ENCODE peak calls at places on chromosomes 1 and 21, in six cellular contexts. One of them, this sample, is unnamed.

GRCh38 chr1:155681776-155682175 is 6.8 kb downstream of the YY1AP1 start:
- DNase-seq in A549: no peak
- DNase-seq in tibial nerve: no peak
- DNase-seq in sigmoid colon: no peak
- DNase-seq in endothelial cell of umbilical vein: no peak
- DNase-seq in adrenal gland: no peak
- DNase-seq in this sample: no peak

GRCh38 chr1:70874826-70875225 is 172.8 kb downstream of the PTGER3 start:
- DNase-seq in tibial nerve: no peak
- DNase-seq in endothelial cell of umbilical vein: no peak
- DNase-seq in sigmoid colon: no peak
- DNase-seq in adrenal gland: no peak
- DNase-seq in A549: no peak
- DNase-seq in this sample: no peak

GRCh38 chr1:162857850-162858249 is 3.1 kb downstream of the CCDC190 start:
- DNase-seq in sigmoid colon: no peak
- DNase-seq in endothelial cell of umbilical vein: peak; percentile 75
- DNase-seq in tibial nerve: no peak
- DNase-seq in A549: no peak
- DNase-seq in adrenal gland: no peak
- DNase-seq in this sample: no peak

GRCh38 chr1:212797681-212798080 is 6.0 kb downstream of the TATDN3 start:
- DNase-seq in tibial nerve: no peak
- DNase-seq in sigmoid colon: no peak
- DNase-seq in A549: no peak
- DNase-seq in endothelial cell of umbilical vein: no peak
- DNase-seq in adrenal gland: no peak
- DNase-seq in this sample: no peak

GRCh38 chr1:157045251-157046218 is at the start of gene ARHGEF11:
- DNase-seq in adrenal gland: peak; percentile 90
- DNase-seq in A549: peak; percentile 88
- DNase-seq in endothelial cell of umbilical vein: peak; percentile 89
- DNase-seq in sigmoid colon: peak; percentile 95
- DNase-seq in tibial nerve: peak; percentile 83
- DNase-seq in this sample: peak; percentile 94

GRCh38 chr21:36846624-36847023 is 119.8 kb downstream of the HLCS start:
- DNase-seq in endothelial cell of umbilical vein: no peak
- DNase-seq in A549: peak; percentile 29
- DNase-seq in sigmoid colon: no peak
- DNase-seq in adrenal gland: no peak
- DNase-seq in tibial nerve: no peak
- DNase-seq in this sample: no peak

GRCh38 chr21:35906587-35906986 is 153.7 kb downstream of the SETD4 start:
- DNase-seq in tibial nerve: no peak
- DNase-seq in adrenal gland: no peak
- DNase-seq in A549: no peak
- DNase-seq in sigmoid colon: no peak
- DNase-seq in endothelial cell of umbilical vein: no peak
- DNase-seq in this sample: no peak

GRCh38 chr1:63523738-63524137 is 413 bp downstream of the EFCAB7 start:
- DNase-seq in endothelial cell of umbilical vein: no peak
- DNase-seq in adrenal gland: no peak
- DNase-seq in tibial nerve: no peak
- DNase-seq in A549: no peak
- DNase-seq in sigmoid colon: no peak
- DNase-seq in this sample: no peak

GRCh38 chr21:27645285-27645684 is 678.4 kb upstream of the ADAMTS5 start:
- DNase-seq in endothelial cell of umbilical vein: no peak
- DNase-seq in adrenal gland: no peak
- DNase-seq in tibial nerve: no peak
- DNase-seq in sigmoid colon: no peak
- DNase-seq in A549: no peak
- DNase-seq in this sample: no peak

GRCh38 chr21:45352621-45353125 is 52.3 kb upstream of the COL18A1 start:
- DNase-seq in sigmoid colon: no peak
- DNase-seq in A549: no peak
- DNase-seq in endothelial cell of umbilical vein: no peak
- DNase-seq in tibial nerve: no peak
- DNase-seq in adrenal gland: no peak
- DNase-seq in this sample: no peak

GRCh38 chr1:61358770-61359455 is 276.6 kb downstream of the NFIA start:
- DNase-seq in endothelial cell of umbilical vein: peak; percentile 88
- DNase-seq in A549: no peak
- DNase-seq in tibial nerve: no peak
- DNase-seq in sigmoid colon: no peak
- DNase-seq in adrenal gland: no peak
- DNase-seq in this sample: no peak

GRCh38 chr1:17189632-17190525 is 15.0 kb upstream of the PADI1 start:
- DNase-seq in sigmoid colon: peak; percentile 40
- DNase-seq in tibial nerve: no peak
- DNase-seq in endothelial cell of umbilical vein: no peak
- DNase-seq in adrenal gland: no peak
- DNase-seq in A549: peak; percentile 82
- DNase-seq in this sample: no peak

GRCh38 chr1:166029196-166029965 is 137.4 kb downstream of the FAM78B start:
- DNase-seq in A549: no peak
- DNase-seq in endothelial cell of umbilical vein: no peak
- DNase-seq in tibial nerve: no peak
- DNase-seq in sigmoid colon: no peak
- DNase-seq in adrenal gland: no peak
- DNase-seq in this sample: no peak

GRCh38 chr1:28737245-28738137 is 751 bp downstream of the YTHDF2 start:
- DNase-seq in endothelial cell of umbilical vein: peak; percentile 76
- DNase-seq in tibial nerve: no peak
- DNase-seq in A549: peak; percentile 57
- DNase-seq in adrenal gland: peak; percentile 56
- DNase-seq in sigmoid colon: peak; percentile 66
- DNase-seq in this sample: peak; percentile 19

GRCh38 chr1:166489670-166490436 is 323.1 kb upstream of the FAM78B start:
- DNase-seq in A549: peak; percentile 49
- DNase-seq in sigmoid colon: peak; percentile 62
- DNase-seq in tibial nerve: no peak
- DNase-seq in adrenal gland: peak; percentile 17
- DNase-seq in endothelial cell of umbilical vein: no peak
- DNase-seq in this sample: no peak

GRCh38 chr1:21937372-21938121 is 437 bp upstream of the HSPG2 start:
- DNase-seq in sigmoid colon: peak; percentile 94
- DNase-seq in A549: peak; percentile 74
- DNase-seq in tibial nerve: peak; percentile 78
- DNase-seq in endothelial cell of umbilical vein: peak; percentile 82
- DNase-seq in adrenal gland: peak; percentile 85
- DNase-seq in this sample: peak; percentile 90

GRCh38 chr1:61727544-61727943 is 2.6 kb upstream of the TM2D1 start:
- DNase-seq in sigmoid colon: no peak
- DNase-seq in A549: no peak
- DNase-seq in tibial nerve: no peak
- DNase-seq in endothelial cell of umbilical vein: no peak
- DNase-seq in adrenal gland: no peak
- DNase-seq in this sample: no peak

GRCh38 chr1:234535208-234535607 is 56.2 kb upstream of the TARBP1 start:
- DNase-seq in sigmoid colon: peak; percentile 57
- DNase-seq in adrenal gland: no peak
- DNase-seq in endothelial cell of umbilical vein: no peak
- DNase-seq in A549: no peak
- DNase-seq in tibial nerve: no peak
- DNase-seq in this sample: no peak
- H3K4me1 ChIP-seq in sigmoid colon: no peaks in the 10 kb centered on the region
- H3K4me1 ChIP-seq in adrenal gland: peaks cover 64% of the 10 kb centered on the region
- H3K4me1 ChIP-seq in endothelial cell of umbilical vein: peaks cover 8% of the 10 kb centered on the region
- H3K4me1 ChIP-seq in A549: peaks cover 16% of the 10 kb centered on the region
- H3K4me1 ChIP-seq in tibial nerve: peaks cover 97% of the 10 kb centered on the region
- H3K4me1 ChIP-seq in this sample: peaks cover 45% of the 10 kb centered on the region

GRCh38 chr1:54978528-54979326 is 1.7 kb upstream of the TMEM61 start:
- DNase-seq in sigmoid colon: no peak
- DNase-seq in endothelial cell of umbilical vein: no peak
- DNase-seq in adrenal gland: no peak
- DNase-seq in A549: no peak
- DNase-seq in tibial nerve: no peak
- DNase-seq in this sample: no peak

GRCh38 chr1:54979327-54979891 is 1.0 kb upstream of the TMEM61 start:
- DNase-seq in adrenal gland: peak; percentile 83
- DNase-seq in tibial nerve: no peak
- DNase-seq in sigmoid colon: no peak
- DNase-seq in endothelial cell of umbilical vein: no peak
- DNase-seq in A549: no peak
- DNase-seq in this sample: peak; percentile 1

GRCh38 chr1:54981466-54981865 is 1.0 kb downstream of the TMEM61 start:
- DNase-seq in endothelial cell of umbilical vein: no peak
- DNase-seq in tibial nerve: no peak
- DNase-seq in A549: no peak
- DNase-seq in adrenal gland: no peak
- DNase-seq in sigmoid colon: no peak
- DNase-seq in this sample: no peak

GRCh38 chr1:54980528-54981241 is at the start of gene TMEM61:
- DNase-seq in A549: no peak
- DNase-seq in sigmoid colon: no peak
- DNase-seq in tibial nerve: no peak
- DNase-seq in adrenal gland: no peak
- DNase-seq in endothelial cell of umbilical vein: no peak
- DNase-seq in this sample: no peak

DNA sequence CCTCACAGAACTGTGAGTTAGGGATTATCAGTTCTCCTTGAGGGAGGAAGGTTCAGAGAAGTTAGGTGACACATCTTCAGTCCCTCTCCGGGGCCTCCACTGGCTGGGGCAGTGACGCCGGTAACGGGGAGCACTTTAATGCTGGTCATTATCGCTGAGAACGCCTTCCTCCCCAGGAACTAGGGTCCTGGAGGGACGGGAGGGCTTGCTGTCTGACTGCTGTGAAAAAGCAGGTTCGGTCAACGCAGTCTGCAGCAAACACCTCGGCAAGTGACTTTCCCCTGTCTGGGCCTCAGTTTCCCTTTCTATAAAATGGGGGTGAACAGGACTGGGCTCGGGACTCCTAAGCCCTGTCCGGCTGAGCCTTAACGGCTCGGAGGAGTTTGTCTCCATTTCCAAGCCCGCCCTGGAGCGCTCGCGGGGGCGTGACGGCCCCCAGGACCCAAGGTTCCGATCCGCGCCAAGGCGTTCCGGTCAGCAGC is 341 bp upstream of the TMEM61 start:
- DNase-seq in sigmoid colon: no peak
- DNase-seq in endothelial cell of umbilical vein: no peak
- DNase-seq in tibial nerve: no peak
- DNase-seq in A549: no peak
- DNase-seq in adrenal gland: no peak
- DNase-seq in this sample: no peak
- H3K4me3 ChIP-seq in sigmoid colon: peak overlapping the region; percentile 57
- H3K4me3 ChIP-seq in endothelial cell of umbilical vein: no peak overlapping the region
- H3K4me3 ChIP-seq in tibial nerve: peak overlapping the region; percentile 36
- H3K4me3 ChIP-seq in A549: peak overlapping the region; percentile 57
- H3K4me3 ChIP-seq in adrenal gland: peak overlapping the region; percentile 91
- H3K4me3 ChIP-seq in this sample: no peak overlapping the region

DNA sequence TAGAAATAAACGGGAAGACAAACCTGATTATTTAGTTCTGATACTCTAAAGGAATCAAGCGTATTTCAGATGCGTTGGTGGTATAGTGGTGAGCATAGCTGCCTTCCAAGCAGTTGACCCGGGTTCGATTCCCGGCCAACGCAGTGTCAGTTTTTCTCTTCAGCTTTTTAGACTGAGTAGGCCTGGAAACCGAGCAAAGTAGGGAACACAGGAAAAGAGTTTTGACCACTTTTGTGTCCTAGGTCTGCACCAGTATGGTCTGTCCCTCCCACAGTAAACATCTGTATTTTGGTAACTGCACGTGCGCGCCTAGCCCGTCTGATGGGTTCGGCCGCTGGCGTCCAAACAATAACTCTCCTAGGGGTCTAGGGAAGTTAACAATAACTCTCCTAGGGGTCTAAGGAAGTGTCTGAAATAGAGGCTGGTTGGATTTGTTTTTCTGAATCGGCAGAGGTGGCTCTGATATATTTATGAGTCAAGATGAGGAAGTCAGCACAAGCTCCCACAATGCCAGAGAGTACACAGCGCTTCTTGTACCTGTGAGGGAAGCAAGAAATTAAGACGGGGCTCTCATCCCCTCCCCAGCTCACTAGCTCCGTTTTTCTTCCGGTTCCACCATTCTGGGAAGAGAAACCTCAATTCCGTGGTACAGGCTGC is 15.6 kb upstream of the HJV start:
- DNase-seq in sigmoid colon: peak; percentile 91
- DNase-seq in endothelial cell of umbilical vein: peak; percentile 94
- DNase-seq in tibial nerve: peak; percentile 60
- DNase-seq in A549: peak; percentile 89
- DNase-seq in adrenal gland: peak; percentile 89
- DNase-seq in this sample: peak; percentile 85
- TF ChIP-seq POLR2A in sigmoid colon: peak; percentile 33
- TF ChIP-seq POLR2A in endothelial cell of umbilical vein: no peak
- TF ChIP-seq POLR2A in tibial nerve: no peak
- TF ChIP-seq POLR2A in A549: no peak
- TF ChIP-seq POLR2A in adrenal gland: peak; percentile 32
- TF ChIP-seq POLR2A in this sample: no peak

DNA sequence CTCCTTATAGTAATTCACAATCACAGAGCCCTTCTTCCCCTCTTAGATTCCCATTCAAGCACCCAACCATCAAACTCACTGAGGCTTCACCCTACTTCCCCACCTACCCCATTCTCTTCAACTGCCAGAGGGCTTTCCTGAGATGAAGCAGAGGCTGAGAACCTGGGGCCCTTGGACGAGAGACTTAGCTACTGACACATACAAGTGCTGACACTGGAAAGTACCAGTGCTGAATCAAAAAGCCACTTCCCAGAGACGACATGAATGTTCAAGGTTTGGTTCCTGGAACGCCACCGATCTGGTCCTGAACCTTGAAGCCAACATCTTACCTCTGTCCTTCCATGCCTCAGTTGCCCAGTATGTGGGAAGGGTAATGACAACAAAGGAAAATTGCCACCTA is 16.6 kb upstream of the RAP1A start:
- DNase-seq in A549: no peak
- DNase-seq in endothelial cell of umbilical vein: no peak
- DNase-seq in sigmoid colon: no peak
- DNase-seq in adrenal gland: no peak
- DNase-seq in tibial nerve: no peak
- DNase-seq in this sample: no peak
- H3K4me1 ChIP-seq in A549: no peaks in the 10 kb centered on the region
- H3K4me1 ChIP-seq in endothelial cell of umbilical vein: no peaks in the 10 kb centered on the region
- H3K4me1 ChIP-seq in sigmoid colon: no peaks in the 10 kb centered on the region
- H3K4me1 ChIP-seq in adrenal gland: no peaks in the 10 kb centered on the region
- H3K4me1 ChIP-seq in tibial nerve: peaks cover 34% of the 10 kb centered on the region
- H3K4me1 ChIP-seq in this sample: no peaks in the 10 kb centered on the region

GRCh38 chr1:53931523-53931922 is 14.0 kb downstream of the IFT25 start:
- DNase-seq in sigmoid colon: no peak
- DNase-seq in A549: no peak
- DNase-seq in tibial nerve: no peak
- DNase-seq in endothelial cell of umbilical vein: no peak
- DNase-seq in adrenal gland: no peak
- DNase-seq in this sample: no peak
- H3K4me3 ChIP-seq in sigmoid colon: no peak overlapping the region
- H3K4me3 ChIP-seq in A549: no peak overlapping the region
- H3K4me3 ChIP-seq in tibial nerve: no peak overlapping the region
- H3K4me3 ChIP-seq in endothelial cell of umbilical vein: no peak overlapping the region
- H3K4me3 ChIP-seq in adrenal gland: no peak overlapping the region
- H3K4me3 ChIP-seq in this sample: no peak overlapping the region